ENCODE peak calls at places on chromosomes 16 and 17, in eight cellular contexts. One of them, this sample, is unnamed.

GRCh38 chr16:27217256-27217655 is 13.9 kb downstream of the KDM8 start:
- DNase-seq in upper lobe of right lung: no peak
- DNase-seq in Panc1: no peak
- DNase-seq in AG10803: peak
- DNase-seq in effector memory CD4-positive, alpha-beta T cell: no peak
- DNase-seq in right lobe of liver: no peak
- DNase-seq in neuronal stem cell: no peak
- DNase-seq in trophoblast cell: peak
- DNase-seq in this sample: no peak

GRCh38 chr16:20884240-20884556 is 16.0 kb downstream of the DCUN1D3 start:
- DNase-seq in upper lobe of right lung: no peak
- DNase-seq in Panc1: no peak
- DNase-seq in AG10803: peak
- DNase-seq in effector memory CD4-positive, alpha-beta T cell: no peak
- DNase-seq in right lobe of liver: no peak
- DNase-seq in neuronal stem cell: no peak
- DNase-seq in trophoblast cell: no peak
- DNase-seq in this sample: peak

GRCh38 chr16:28090646-28091377 is 27.3 kb upstream of the GSG1L start:
- DNase-seq in upper lobe of right lung: no peak
- DNase-seq in Panc1: no peak
- DNase-seq in AG10803: peak
- DNase-seq in effector memory CD4-positive, alpha-beta T cell: no peak
- DNase-seq in right lobe of liver: no peak
- DNase-seq in neuronal stem cell: no peak
- DNase-seq in trophoblast cell: peak
- DNase-seq in this sample: no peak

GRCh38 chr17:63295288-63295687 is 150.8 kb downstream of the CYB561 start:
- DNase-seq in upper lobe of right lung: no peak
- DNase-seq in Panc1: no peak
- DNase-seq in AG10803: no peak
- DNase-seq in effector memory CD4-positive, alpha-beta T cell: no peak
- DNase-seq in right lobe of liver: no peak
- DNase-seq in neuronal stem cell: peak
- DNase-seq in trophoblast cell: no peak
- DNase-seq in this sample: no peak

GRCh38 chr16:17302620-17303019 is 168.1 kb downstream of the XYLT1 start:
- DNase-seq in upper lobe of right lung: no peak
- DNase-seq in Panc1: no peak
- DNase-seq in AG10803: peak
- DNase-seq in effector memory CD4-positive, alpha-beta T cell: no peak
- DNase-seq in right lobe of liver: no peak
- DNase-seq in neuronal stem cell: no peak
- DNase-seq in trophoblast cell: no peak
- DNase-seq in this sample: no peak

GRCh38 chr17:59627269-59627668 is 7.6 kb downstream of the CLTC start:
- DNase-seq in upper lobe of right lung: no peak
- DNase-seq in Panc1: no peak
- DNase-seq in AG10803: peak
- DNase-seq in effector memory CD4-positive, alpha-beta T cell: no peak
- DNase-seq in right lobe of liver: no peak
- DNase-seq in neuronal stem cell: no peak
- DNase-seq in trophoblast cell: no peak
- DNase-seq in this sample: no peak

GRCh38 chr17:30291571-30292489 is at the start of gene BLMH:
- DNase-seq in upper lobe of right lung: peak
- DNase-seq in Panc1: no peak
- DNase-seq in AG10803: peak
- DNase-seq in effector memory CD4-positive, alpha-beta T cell: peak
- DNase-seq in right lobe of liver: peak
- DNase-seq in neuronal stem cell: peak
- DNase-seq in trophoblast cell: peak
- DNase-seq in this sample: peak

GRCh38 chr16:64416232-64417010 is 705.4 kb downstream of the CDH11 start:
- DNase-seq in upper lobe of right lung: no peak
- DNase-seq in Panc1: no peak
- DNase-seq in AG10803: peak
- DNase-seq in effector memory CD4-positive, alpha-beta T cell: no peak
- DNase-seq in right lobe of liver: no peak
- DNase-seq in neuronal stem cell: no peak
- DNase-seq in trophoblast cell: peak
- DNase-seq in this sample: peak

GRCh38 chr16:16143038-16143763 is 80.1 kb downstream of the ABCC6 start:
- DNase-seq in upper lobe of right lung: no peak
- DNase-seq in Panc1: no peak
- DNase-seq in AG10803: no peak
- DNase-seq in effector memory CD4-positive, alpha-beta T cell: no peak
- DNase-seq in right lobe of liver: no peak
- DNase-seq in neuronal stem cell: no peak
- DNase-seq in trophoblast cell: peak
- DNase-seq in this sample: no peak

GRCh38 chr17:69012895-69013805 is 47.6 kb downstream of the ABCA9 start:
- DNase-seq in upper lobe of right lung: no peak
- DNase-seq in Panc1: no peak
- DNase-seq in AG10803: peak
- DNase-seq in effector memory CD4-positive, alpha-beta T cell: no peak
- DNase-seq in right lobe of liver: no peak
- DNase-seq in neuronal stem cell: no peak
- DNase-seq in trophoblast cell: no peak
- DNase-seq in this sample: no peak

GRCh38 chr16:12681653-12682052 is 122.0 kb downstream of the CPPED1 start:
- DNase-seq in upper lobe of right lung: peak
- DNase-seq in Panc1: no peak
- DNase-seq in AG10803: no peak
- DNase-seq in effector memory CD4-positive, alpha-beta T cell: no peak
- DNase-seq in right lobe of liver: no peak
- DNase-seq in neuronal stem cell: no peak
- DNase-seq in trophoblast cell: no peak
- DNase-seq in this sample: no peak

GRCh38 chr16:51431517-51432241 is 280.6 kb upstream of the SALL1 start:
- DNase-seq in upper lobe of right lung: no peak
- DNase-seq in Panc1: peak
- DNase-seq in AG10803: peak
- DNase-seq in effector memory CD4-positive, alpha-beta T cell: no peak
- DNase-seq in right lobe of liver: peak
- DNase-seq in neuronal stem cell: no peak
- DNase-seq in trophoblast cell: no peak
- DNase-seq in this sample: no peak

GRCh38 chr16:50386819-50387218 is 18.0 kb upstream of the BRD7 start:
- DNase-seq in upper lobe of right lung: no peak
- DNase-seq in Panc1: no peak
- DNase-seq in AG10803: no peak
- DNase-seq in effector memory CD4-positive, alpha-beta T cell: no peak
- DNase-seq in right lobe of liver: no peak
- DNase-seq in neuronal stem cell: no peak
- DNase-seq in trophoblast cell: no peak
- DNase-seq in this sample: no peak

GRCh38 chr16:79540825-79541595 is 59.5 kb downstream of the MAF start:
- DNase-seq in upper lobe of right lung: no peak
- DNase-seq in Panc1: no peak
- DNase-seq in AG10803: no peak
- DNase-seq in effector memory CD4-positive, alpha-beta T cell: no peak
- DNase-seq in right lobe of liver: no peak
- DNase-seq in neuronal stem cell: no peak
- DNase-seq in trophoblast cell: no peak
- DNase-seq in this sample: no peak

GRCh38 chr16:89602273-89602951 is 11.0 kb upstream of the DPEP1 start:
- DNase-seq in upper lobe of right lung: no peak
- DNase-seq in Panc1: no peak
- DNase-seq in AG10803: peak
- DNase-seq in effector memory CD4-positive, alpha-beta T cell: peak
- DNase-seq in right lobe of liver: no peak
- DNase-seq in neuronal stem cell: peak
- DNase-seq in trophoblast cell: peak
- DNase-seq in this sample: no peak

GRCh38 chr16:74740795-74741304 is 33.8 kb downstream of the FA2H start:
- DNase-seq in upper lobe of right lung: no peak
- DNase-seq in Panc1: no peak
- DNase-seq in AG10803: no peak
- DNase-seq in effector memory CD4-positive, alpha-beta T cell: no peak
- DNase-seq in right lobe of liver: peak
- DNase-seq in neuronal stem cell: no peak
- DNase-seq in trophoblast cell: no peak
- DNase-seq in this sample: peak

GRCh38 chr16:66916518-66916917 is 2.2 kb downstream of the CDH16 start:
- DNase-seq in upper lobe of right lung: no peak
- DNase-seq in Panc1: no peak
- DNase-seq in AG10803: no peak
- DNase-seq in effector memory CD4-positive, alpha-beta T cell: no peak
- DNase-seq in right lobe of liver: no peak
- DNase-seq in neuronal stem cell: no peak
- DNase-seq in trophoblast cell: no peak
- DNase-seq in this sample: no peak
- H3K4me3 ChIP-seq in upper lobe of right lung: no peak
- H3K4me3 ChIP-seq in Panc1: no peak
- H3K4me3 ChIP-seq in AG10803: no peak
- H3K4me3 ChIP-seq in effector memory CD4-positive, alpha-beta T cell: no peak
- H3K4me3 ChIP-seq in right lobe of liver: no peak
- H3K4me3 ChIP-seq in neuronal stem cell: no peak
- H3K4me3 ChIP-seq in trophoblast cell: no peak
- H3K4me3 ChIP-seq in this sample: no peak

DNA sequence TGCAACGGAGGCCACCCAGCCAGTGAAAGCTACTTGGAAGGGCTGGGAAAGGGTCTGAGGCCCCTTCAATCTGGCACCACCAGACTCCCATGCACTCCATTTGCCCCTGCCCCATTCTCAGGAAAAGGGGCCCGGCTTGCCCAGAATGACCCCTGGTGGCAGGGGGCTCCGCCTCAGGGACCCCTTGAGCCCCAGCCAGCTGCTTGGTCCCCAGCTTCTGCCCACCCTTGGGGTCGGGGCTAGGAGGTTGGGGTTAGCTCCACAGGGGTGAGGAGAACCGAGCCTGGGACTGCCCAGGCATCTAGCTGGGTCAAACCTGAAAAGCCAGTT is 1.3 kb downstream of the RHBDF1 start:
- DNase-seq in upper lobe of right lung: no peak
- DNase-seq in Panc1: no peak
- DNase-seq in AG10803: no peak
- DNase-seq in effector memory CD4-positive, alpha-beta T cell: no peak
- DNase-seq in right lobe of liver: no peak
- DNase-seq in neuronal stem cell: no peak
- DNase-seq in trophoblast cell: no peak
- DNase-seq in this sample: no peak
- H3K4me3 ChIP-seq in upper lobe of right lung: peak
- H3K4me3 ChIP-seq in Panc1: peak
- H3K4me3 ChIP-seq in AG10803: peak
- H3K4me3 ChIP-seq in effector memory CD4-positive, alpha-beta T cell: no peak
- H3K4me3 ChIP-seq in right lobe of liver: no peak
- H3K4me3 ChIP-seq in neuronal stem cell: peak
- H3K4me3 ChIP-seq in trophoblast cell: peak
- H3K4me3 ChIP-seq in this sample: no peak

GRCh38 chr17:66228887-66229782 is at the start of gene APOH:
- DNase-seq in upper lobe of right lung: no peak
- DNase-seq in Panc1: no peak
- DNase-seq in AG10803: no peak
- DNase-seq in effector memory CD4-positive, alpha-beta T cell: no peak
- DNase-seq in right lobe of liver: no peak
- DNase-seq in neuronal stem cell: no peak
- DNase-seq in trophoblast cell: no peak
- DNase-seq in this sample: no peak
- H3K4me3 ChIP-seq in upper lobe of right lung: no peak
- H3K4me3 ChIP-seq in Panc1: no peak
- H3K4me3 ChIP-seq in AG10803: no peak
- H3K4me3 ChIP-seq in effector memory CD4-positive, alpha-beta T cell: no peak
- H3K4me3 ChIP-seq in right lobe of liver: peak
- H3K4me3 ChIP-seq in neuronal stem cell: no peak
- H3K4me3 ChIP-seq in trophoblast cell: no peak
- H3K4me3 ChIP-seq in this sample: no peak

GRCh38 chr17:976316-976715 is 3.3 kb downstream of the NXN start:
- DNase-seq in upper lobe of right lung: no peak
- DNase-seq in Panc1: no peak
- DNase-seq in AG10803: no peak
- DNase-seq in effector memory CD4-positive, alpha-beta T cell: no peak
- DNase-seq in right lobe of liver: no peak
- DNase-seq in neuronal stem cell: no peak
- DNase-seq in trophoblast cell: no peak
- DNase-seq in this sample: no peak

GRCh38 chr17:978110-979093 is 1.2 kb downstream of the NXN start:
- DNase-seq in upper lobe of right lung: peak
- DNase-seq in Panc1: no peak
- DNase-seq in AG10803: peak
- DNase-seq in effector memory CD4-positive, alpha-beta T cell: no peak
- DNase-seq in right lobe of liver: peak
- DNase-seq in neuronal stem cell: peak
- DNase-seq in trophoblast cell: no peak
- DNase-seq in this sample: no peak

GRCh38 chr17:979211-979538 is 401 bp downstream of the NXN start:
- DNase-seq in upper lobe of right lung: no peak
- DNase-seq in Panc1: no peak
- DNase-seq in AG10803: no peak
- DNase-seq in effector memory CD4-positive, alpha-beta T cell: no peak
- DNase-seq in right lobe of liver: peak
- DNase-seq in neuronal stem cell: no peak
- DNase-seq in trophoblast cell: no peak
- DNase-seq in this sample: no peak

GRCh38 chr17:975321-975982 is 4.1 kb downstream of the NXN start:
- DNase-seq in upper lobe of right lung: no peak
- DNase-seq in Panc1: no peak
- DNase-seq in AG10803: peak
- DNase-seq in effector memory CD4-positive, alpha-beta T cell: no peak
- DNase-seq in right lobe of liver: no peak
- DNase-seq in neuronal stem cell: no peak
- DNase-seq in trophoblast cell: no peak
- DNase-seq in this sample: no peak

DNA sequence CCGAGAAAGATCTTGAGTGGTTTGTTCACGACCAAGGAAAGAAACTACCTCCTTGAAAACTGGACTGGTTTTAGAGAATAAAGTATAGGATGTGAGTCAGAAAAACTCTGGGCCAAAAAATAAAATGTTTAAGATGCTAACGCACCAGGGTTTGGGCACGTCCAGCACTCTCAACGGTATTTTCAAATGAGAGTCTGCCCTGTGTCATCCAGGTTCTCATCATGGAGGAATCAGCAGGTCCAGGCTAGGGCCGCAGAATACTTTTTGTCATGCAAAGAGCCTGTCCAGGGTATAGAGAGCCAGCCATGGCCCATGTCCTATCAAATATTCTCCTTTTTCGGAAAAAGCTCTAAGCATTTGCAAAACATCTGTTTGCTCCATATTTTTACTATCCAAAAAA is 2.4 kb downstream of the NXN start:
- DNase-seq in upper lobe of right lung: no peak
- DNase-seq in Panc1: no peak
- DNase-seq in AG10803: no peak
- DNase-seq in effector memory CD4-positive, alpha-beta T cell: no peak
- DNase-seq in right lobe of liver: no peak
- DNase-seq in neuronal stem cell: no peak
- DNase-seq in trophoblast cell: no peak
- DNase-seq in this sample: no peak
- H3K4me3 ChIP-seq in upper lobe of right lung: no peak
- H3K4me3 ChIP-seq in Panc1: peak
- H3K4me3 ChIP-seq in AG10803: peak
- H3K4me3 ChIP-seq in effector memory CD4-positive, alpha-beta T cell: no peak
- H3K4me3 ChIP-seq in right lobe of liver: no peak
- H3K4me3 ChIP-seq in neuronal stem cell: peak
- H3K4me3 ChIP-seq in trophoblast cell: no peak
- H3K4me3 ChIP-seq in this sample: no peak

DNA sequence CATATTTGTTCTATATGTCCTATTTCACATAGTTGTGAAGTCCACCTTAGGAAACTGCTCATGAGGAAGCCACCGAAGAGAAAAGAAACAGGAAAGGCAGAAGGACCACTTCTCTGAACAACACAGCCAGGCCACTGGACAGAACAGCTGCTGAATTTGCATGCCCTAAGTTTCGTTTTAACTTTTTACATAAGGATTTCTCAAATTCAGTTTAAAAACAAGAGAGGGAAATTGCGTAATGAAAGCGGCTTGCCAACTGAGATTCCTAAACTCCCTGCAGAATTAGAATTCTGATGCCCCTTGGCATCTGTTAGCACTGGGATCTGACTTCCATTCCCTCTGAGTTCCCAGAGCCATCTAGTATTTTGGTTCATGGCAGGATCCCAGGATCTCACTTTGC is 5.0 kb upstream of the CCL8 start:
- DNase-seq in upper lobe of right lung: no peak
- DNase-seq in Panc1: no peak
- DNase-seq in AG10803: peak
- DNase-seq in effector memory CD4-positive, alpha-beta T cell: no peak
- DNase-seq in right lobe of liver: no peak
- DNase-seq in neuronal stem cell: no peak
- DNase-seq in trophoblast cell: no peak
- DNase-seq in this sample: no peak
- H3K4me3 ChIP-seq in upper lobe of right lung: no peak
- H3K4me3 ChIP-seq in Panc1: no peak
- H3K4me3 ChIP-seq in AG10803: no peak
- H3K4me3 ChIP-seq in effector memory CD4-positive, alpha-beta T cell: no peak
- H3K4me3 ChIP-seq in right lobe of liver: no peak
- H3K4me3 ChIP-seq in neuronal stem cell: no peak
- H3K4me3 ChIP-seq in trophoblast cell: no peak
- H3K4me3 ChIP-seq in this sample: no peak